ENCODE peak calls at places on chromosomes 6 and 20, in nine cellular contexts. O, U, X, L, G, J, E, M and Q are unnamed samples.

GRCh38 chr6:155212616-155213380 is 51.0 kb upstream of the CLDN20 start:
- DNase-seq in X (no peak), U (no peak), J (no peak), L (no peak), E (no peak), O (no peak), M (no peak), G (no peak), Q (no peak)

GRCh38 chr6:16712931-16713484 is 48.3 kb downstream of the ATXN1 start:
- DNase-seq in M (no peak), X (no peak), L (peak), U (peak), O (peak), G (peak), J (peak), E (peak), Q (no peak)

GRCh38 chr6:61842005-61842404 is 444.0 kb downstream of the KHDRBS2 start:
- DNase-seq in U (no peak), L (no peak), O (no peak), M (no peak), E (no peak), J (no peak), G (no peak), X (no peak), Q (no peak)

GRCh38 chr20:19918965-19919329 is 98.2 kb upstream of the NAA20 start:
- DNase-seq in J (no peak), G (no peak), O (no peak), E (no peak), U (peak), X (no peak), L (no peak), M (no peak), Q (no peak)

GRCh38 chr6:20673458-20673857 is 139.2 kb downstream of the CDKAL1 start:
- DNase-seq in E (no peak), U (no peak), J (no peak), L (no peak), M (no peak), O (no peak), G (no peak), X (no peak), Q (no peak)

GRCh38 chr6:17421406-17421805 is 28.0 kb downstream of the CAP2 start:
- DNase-seq in G (no peak), U (no peak), L (no peak), O (no peak), X (no peak), E (no peak), M (no peak), J (no peak), Q (no peak)

GRCh38 chr6:112770341-112770740 is 423.2 kb downstream of the RFPL4B start:
- DNase-seq in G (no peak), M (no peak), L (no peak), E (no peak), U (no peak), X (no peak), J (no peak), O (no peak), Q (no peak)

GRCh38 chr20:11473971-11474370 is 443.7 kb upstream of the BTBD3 start:
- DNase-seq in U (no peak), J (no peak), G (no peak), M (no peak), O (no peak), X (no peak), L (no peak), E (no peak), Q (no peak)

GRCh38 chr20:39785252-39785917 is 823.2 kb downstream of the DHX35 start:
- DNase-seq in X (no peak), E (no peak), J (no peak), U (no peak), O (no peak), G (no peak), M (no peak), L (no peak), Q (no peak)

GRCh38 chr20:40966103-40966502 is 62.5 kb upstream of the TOP1 start:
- DNase-seq in O (no peak), M (no peak), X (no peak), L (no peak), U (no peak), J (no peak), E (no peak), G (peak), Q (no peak)

GRCh38 chr6:36805917-36806316 is 33.3 kb downstream of the CPNE5 start:
- DNase-seq in L (no peak), U (no peak), O (no peak), E (no peak), M (no peak), G (no peak), J (no peak), X (no peak), Q (no peak)
- TF ChIP-seq CTCF in L (no peak), U (no peak), O (no peak), E (no peak), M (no peak), G (no peak), J (no peak), X (no peak), Q (no peak)

DNA sequence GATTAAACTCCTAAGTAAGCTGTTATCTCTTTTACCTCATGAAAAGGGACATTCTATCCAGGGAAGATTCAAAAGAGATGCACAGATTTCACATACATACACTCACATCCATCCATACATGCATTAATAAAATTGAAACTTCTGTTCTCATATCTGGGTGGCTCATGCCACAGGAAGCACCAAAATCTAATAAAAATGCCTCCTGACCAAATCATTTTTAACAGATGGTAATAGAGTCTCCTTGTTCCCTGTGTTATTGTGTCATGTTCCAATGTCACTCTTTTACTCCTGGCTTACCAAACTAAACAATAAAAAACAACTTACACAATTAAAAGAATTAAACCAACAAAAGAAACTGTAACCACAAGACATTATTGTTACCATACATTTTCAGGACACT is 742.1 kb upstream of the MANEA start:
- DNase-seq in O (no peak), M (no peak), U (no peak), E (no peak), L (no peak), J (no peak), G (no peak), X (no peak), Q (no peak)
- TF ChIP-seq CTCF in O (no peak), M (no peak), U (no peak), E (no peak), L (no peak), J (no peak), G (no peak), X (no peak), Q (no peak)

GRCh38 chr20:3461911-3462677 is 8.7 kb upstream of the ATRN start:
- DNase-seq in X (no peak), J (peak), U (no peak), O (no peak), M (no peak), L (no peak), G (no peak), E (no peak), Q (no peak)

GRCh38 chr20:3464166-3464565 is 6.7 kb upstream of the ATRN start:
- DNase-seq in X (no peak), G (no peak), E (no peak), J (no peak), M (no peak), L (no peak), U (no peak), O (no peak), Q (no peak)

GRCh38 chr20:3461191-3461874 is 9.5 kb upstream of the ATRN start:
- DNase-seq in U (no peak), X (no peak), O (peak), L (peak), M (no peak), E (no peak), J (peak), G (peak), Q (no peak)

GRCh38 chr20:3456648-3457047 is 14.2 kb upstream of the ATRN start:
- DNase-seq in L (no peak), G (no peak), U (no peak), X (no peak), E (no peak), J (no peak), M (no peak), O (no peak), Q (no peak)

GRCh38 chr20:3459881-3460307 is 10.9 kb upstream of the ATRN start:
- DNase-seq in M (no peak), E (no peak), O (no peak), G (no peak), L (no peak), X (no peak), J (no peak), U (no peak), Q (no peak)
- TF ChIP-seq CTCF in M (no peak), E (no peak), O (no peak), G (no peak), L (no peak), X (no peak), J (no peak), U (no peak), Q (no peak)

DNA sequence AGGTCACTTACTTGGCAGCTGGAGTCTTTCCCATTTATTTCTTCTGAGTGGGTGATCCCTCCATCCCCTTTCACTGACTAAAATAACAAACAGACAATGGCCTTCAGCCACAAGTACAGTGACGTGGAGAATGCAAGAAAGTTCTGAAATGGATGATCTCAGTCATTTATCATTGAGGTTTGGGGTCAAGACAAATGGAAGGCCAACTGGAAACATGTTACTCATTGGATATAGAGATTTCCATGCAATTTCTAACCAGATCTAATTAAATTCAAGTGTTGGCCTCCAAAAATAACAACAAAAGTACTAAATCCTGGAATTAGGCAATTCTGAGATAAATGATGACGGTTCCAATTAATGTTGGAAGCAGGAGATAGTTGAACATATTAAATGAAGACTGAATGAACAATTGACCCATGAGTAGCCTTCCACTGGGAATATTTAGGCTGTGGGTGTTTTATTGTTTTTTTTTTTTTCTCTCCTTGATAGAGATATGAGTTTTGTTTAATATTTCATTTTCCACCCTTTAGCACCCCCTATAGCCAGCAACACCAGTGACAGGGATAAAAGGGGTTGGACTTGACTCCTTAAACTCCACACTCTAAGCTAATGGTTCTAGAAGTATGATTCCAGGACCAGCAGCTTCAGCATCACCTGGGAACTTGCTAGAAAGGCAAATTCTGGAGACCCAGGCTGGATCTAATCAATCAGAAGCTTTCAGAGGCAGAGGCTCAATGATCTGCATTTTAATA is 112.8 kb downstream of the BCAS1 start:
- DNase-seq in G (peak), E (no peak), M (no peak), U (no peak), X (no peak), L (peak), O (peak), J (peak), Q (no peak)
- TF ChIP-seq CTCF in G (peak), E (no peak), M (no peak), U (no peak), X (no peak), L (peak), O (peak), J (peak), Q (no peak)